ENCODE peak calls at places on chromosomes 6 and 20, in five cellular contexts. Z is HepG2, O is IMR-90, L is ovary, W is transverse colon. X is an unnamed sample.

GRCh38 chr20:50037575-50037974 is 54.8 kb downstream of the SNAI1 start:
- DNase-seq in W (no peak), L (no peak), O (no peak), Z (no peak), X (no peak)

GRCh38 chr20:15812696-15813095 is 760.6 kb downstream of the KIF16B start:
- DNase-seq in L (no peak), W (no peak), Z (no peak), O (no peak), X (no peak)

GRCh38 chr20:62212309-62212708 is 7.8 kb downstream of the HRH3 start:
- DNase-seq in Z (no peak), O (no peak), L (no peak), W (no peak), X (no peak)

GRCh38 chr6:5644523-5645183 is 362.1 kb downstream of the NRN1 start:
- DNase-seq in O (no peak), Z (no peak), W (no peak), L (no peak), X (no peak)

GRCh38 chr6:159819932-159820640 is 20.0 kb downstream of the PNLDC1 start:
- DNase-seq in L (no peak), W (no peak), O (no peak), Z (no peak), X (no peak)

GRCh38 chr6:117624869-117625481 is 22.7 kb upstream of the GOPC start:
- DNase-seq in W (no peak), Z (no peak), O (no peak), L (no peak), X (no peak)

GRCh38 chr6:40588480-40588879 is 1.3 kb upstream of the LRFN2 start:
- DNase-seq in W (no peak), O (no peak), Z (no peak), L (peak), X (no peak)

GRCh38 chr6:135182120-135182992 is 1.2 kb downstream of the MYB start:
- DNase-seq in Z (no peak), L (no peak), W (peak), O (no peak), X (peak)

GRCh38 chr20:50305636-50306477 is 115.2 kb downstream of the CEBPB start:
- DNase-seq in O (no peak), L (peak), Z (peak), W (peak), X (no peak)

GRCh38 chr6:111536888-111537287 is 53.9 kb upstream of the REV3L start:
- DNase-seq in L (no peak), O (no peak), Z (no peak), W (no peak), X (no peak)

GRCh38 chr20:2109425-2110210 is 8.0 kb downstream of the STK35 start:
- DNase-seq in O (no peak), L (peak), W (peak), Z (no peak), X (no peak)

GRCh38 chr6:25660512-25660911 is 8.5 kb downstream of the SCGN start:
- DNase-seq in Z (peak), W (no peak), O (peak), L (no peak), X (peak)
- TF ChIP-seq POLR2A in Z (no peak), W (no peak), O (no peak), L (no peak), X (no peak)

GRCh38 chr6:15461127-15461944 is 201.5 kb downstream of the DTNBP1 start:
- DNase-seq in L (no peak), O (no peak), Z (no peak), W (no peak), X (no peak)

GRCh38 chr6:15462717-15463525 is 199.9 kb downstream of the DTNBP1 start:
- DNase-seq in L (no peak), O (peak), W (no peak), Z (no peak), X (no peak)

GRCh38 chr6:15457121-15457646 is 205.6 kb downstream of the DTNBP1 start:
- DNase-seq in O (no peak), W (no peak), Z (no peak), L (no peak), X (no peak)

GRCh38 chr6:15457903-15458530 is 204.8 kb downstream of the DTNBP1 start:
- DNase-seq in L (no peak), Z (no peak), O (no peak), W (no peak), X (no peak)

GRCh38 chr6:15460110-15460727 is 202.6 kb downstream of the DTNBP1 start:
- DNase-seq in W (no peak), L (no peak), Z (no peak), O (no peak), X (no peak)
- TF ChIP-seq POLR2A in W (no peak), L (no peak), Z (no peak), O (no peak), X (no peak)

DNA sequence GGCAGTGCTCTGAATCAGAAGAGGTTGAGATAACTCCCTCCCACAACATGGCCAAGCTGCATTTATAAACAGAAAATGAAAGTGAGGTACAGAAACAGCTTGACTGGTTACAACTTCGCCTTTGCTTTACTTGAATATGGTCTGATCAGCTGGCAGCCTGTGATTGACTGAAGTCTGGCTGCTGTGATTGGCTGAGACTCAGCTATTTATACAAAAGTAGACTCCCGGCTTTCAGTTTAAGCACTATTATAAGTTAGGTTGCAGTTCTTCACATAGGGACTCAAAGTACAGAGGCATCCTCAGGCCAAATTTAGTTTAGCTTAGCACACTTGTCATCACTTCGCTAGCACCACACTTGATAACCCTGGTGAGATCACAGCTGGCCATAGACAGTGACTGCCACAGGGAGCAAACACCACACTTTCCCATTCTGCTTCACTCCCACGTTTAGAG is 362.6 kb downstream of the EPM2A start:
- DNase-seq in O (peak), W (no peak), L (no peak), Z (peak), X (no peak)
- TF ChIP-seq POLR2A in O (no peak), W (no peak), L (no peak), Z (no peak), X (no peak)

GRCh38 chr6:12111271-12111670 is 99.2 kb downstream of the HIVEP1 start:
- DNase-seq in W (no peak), L (no peak), Z (no peak), O (peak), X (no peak)

GRCh38 chr6:12112540-12113189 is 100.6 kb downstream of the HIVEP1 start:
- DNase-seq in L (no peak), O (no peak), W (no peak), Z (no peak), X (peak)

GRCh38 chr6:12115001-12115400 is 102.9 kb downstream of the HIVEP1 start:
- DNase-seq in O (no peak), L (no peak), W (no peak), Z (no peak), X (no peak)

GRCh38 chr6:12114055-12114503 is 102.0 kb downstream of the HIVEP1 start:
- DNase-seq in W (no peak), O (no peak), Z (no peak), L (no peak), X (no peak)

GRCh38 chr6:12113190-12113578 is 101.1 kb downstream of the HIVEP1 start:
- DNase-seq in O (peak), Z (no peak), L (no peak), W (no peak), X (peak)
- TF ChIP-seq POLR2A in O (no peak), Z (no peak), L (no peak), W (no peak), X (no peak)

X was measured in H54.